ENCODE peak calls at places on chromosomes 6 and 20, in nine cellular contexts. L is NCI-H1092 treated with DMSO at 0.1 percent for 48 hours, M is RWPE1, N is neuronal stem cell, F is hippocampal formation, V is right cardiac atrium, P is foreskin fibroblast, R is B cell, C is GM23248. H is an unnamed sample.

GRCh38 chr20:45993197-45993951 is 15.3 kb upstream of the MMP9 start:
- DNase-seq in L (no peak), N (no peak), V (no peak), C (peak; percentile 74), M (peak; percentile 100), F (no peak), R (no peak), P (no peak), H (no peak)

GRCh38 chr6:34543421-34543820 is 12.7 kb downstream of the SPDEF start:
- DNase-seq in P (peak; percentile 58), N (no peak), M (no peak), V (no peak), L (no peak), R (no peak), F (no peak), C (peak; percentile 34), H (no peak)

GRCh38 chr6:45568626-45569025 is 190.9 kb upstream of the SUPT3H start:
- DNase-seq in C (no peak), N (no peak), R (no peak), M (no peak), P (no peak), F (no peak), V (no peak), L (no peak), H (no peak)

GRCh38 chr6:163240556-163240955 is 174.0 kb upstream of the QKI start:
- DNase-seq in L (no peak), C (no peak), R (no peak), F (no peak), V (no peak), N (no peak), P (no peak), M (no peak), H (no peak)

GRCh38 chr6:112576421-112576820 is 229.3 kb downstream of the RFPL4B start:
- DNase-seq in L (no peak), C (no peak), R (no peak), F (no peak), V (no peak), N (no peak), M (no peak), P (no peak), H (no peak)

GRCh38 chr20:25685276-25686080 is 11.2 kb downstream of the ZNF337 start:
- DNase-seq in C (no peak), L (no peak), F (no peak), R (no peak), P (no peak), M (no peak), N (no peak), V (no peak), H (no peak)

GRCh38 chr20:47674145-47674544 is 111.1 kb downstream of the SULF2 start:
- DNase-seq in P (no peak), N (no peak), F (no peak), R (no peak), C (no peak), L (no peak), M (no peak), V (no peak), H (no peak)

GRCh38 chr6:109442393-109442924 is 1.9 kb downstream of the SMPD2 start:
- DNase-seq in F (no peak), N (no peak), L (no peak), V (no peak), C (no peak), R (peak; percentile 18), P (no peak), M (no peak), H (no peak)

GRCh38 chr20:37425103-37425625 is 79.2 kb downstream of the SRC start:
- DNase-seq in C (no peak), V (no peak), L (no peak), R (no peak), P (no peak), N (no peak), F (no peak), M (no peak), H (no peak)

GRCh38 chr6:35402136-35402855 is 49.8 kb upstream of the FANCE start:
- DNase-seq in N (peak; percentile 11), M (no peak), R (no peak), C (no peak), P (no peak), V (no peak), L (no peak), F (no peak), H (no peak)

GRCh38 chr20:652611-653109 is 340 bp downstream of the SRXN1 start:
- DNase-seq in L (no peak), M (no peak), V (peak; percentile 66), P (no peak), C (peak; percentile 67), N (no peak), F (no peak), R (no peak), H (no peak)

GRCh38 chr20:14925286-14925685 is 587.9 kb upstream of the FLRT3 start:
- DNase-seq in N (no peak), F (no peak), M (peak; percentile 29), R (no peak), C (peak; percentile 46), V (no peak), P (peak; percentile 42), L (no peak), H (no peak)

GRCh38 chr6:14601490-14601889 is 483.9 kb downstream of the CD83 start:
- DNase-seq in F (no peak), L (peak; percentile 46), V (no peak), P (no peak), N (no peak), C (no peak), M (no peak), R (no peak), H (peak; percentile 5)

H was measured in nucleus accumbens.